ENCODE peak calls at places on chromosomes 4 and X, in six cellular contexts. W is brain microvascular endothelial cell, C is thyroid gland, K is right atrium auricular region, E is Peyer's patch, P is tibial nerve. A is an unnamed sample.

GRCh38 chr4:72568959-72569718 is at the start of gene ADAMTS3:
- DNase-seq in W (no peak), C (peak), K (peak), E (no peak), P (no peak), A (peak)

GRCh38 chr4:16794816-16795445 is 103.5 kb downstream of the LDB2 start:
- DNase-seq in W (peak), C (peak), K (peak), E (no peak), P (peak), A (no peak)

GRCh38 chrX:21056636-21057035 is 317.6 kb upstream of the CNKSR2 start:
- DNase-seq in W (no peak), C (no peak), K (no peak), E (no peak), P (no peak), A (no peak)

GRCh38 chr4:129335263-129335662 is 239.3 kb downstream of the C4orf33 start:
- DNase-seq in W (no peak), C (no peak), K (no peak), E (no peak), P (no peak), A (no peak)

GRCh38 chr4:173264960-173265281 is 69.2 kb downstream of the HMGB2 start:
- DNase-seq in W (no peak), C (no peak), K (no peak), E (no peak), P (no peak), A (no peak)

GRCh38 chr4:154760895-154761294 is 17.1 kb downstream of the LRAT start:
- DNase-seq in W (no peak), C (no peak), K (no peak), E (no peak), P (no peak), A (no peak)

GRCh38 chrX:31057291-31057690 is 14.6 kb downstream of the FTHL17 start:
- DNase-seq in W (no peak), C (no peak), K (no peak), E (no peak), P (no peak), A (no peak)

GRCh38 chr4:88280228-88280795 is 4.0 kb downstream of the PPM1K start:
- DNase-seq in W (no peak), C (no peak), K (no peak), E (peak), P (no peak), A (no peak)

GRCh38 chr4:2812600-2812932 is 19.7 kb downstream of the SH3BP2 start:
- DNase-seq in W (no peak), C (no peak), K (no peak), E (no peak), P (no peak), A (no peak)

GRCh38 chrX:136146614-136147319 is 566 bp upstream of the FHL1 start:
- DNase-seq in W (no peak), C (peak), K (no peak), E (no peak), P (no peak), A (no peak)

GRCh38 chrX:73131877-73132276 is 52.6 kb upstream of the PABPC1L2A start:
- DNase-seq in W (no peak), C (no peak), K (no peak), E (no peak), P (no peak), A (no peak)

GRCh38 chrX:70508296-70508911 is 63.8 kb downstream of the DLG3 start:
- DNase-seq in W (peak), C (peak), K (no peak), E (no peak), P (no peak), A (peak)

GRCh38 chr4:176569301-176569700 is 223.4 kb downstream of the VEGFC start:
- DNase-seq in W (no peak), C (no peak), K (no peak), E (no peak), P (no peak), A (no peak)

GRCh38 chr4:5992171-5993062 is 25.8 kb downstream of the C4orf50 start:
- DNase-seq in W (no peak), C (no peak), K (no peak), E (no peak), P (no peak), A (peak)

GRCh38 chr4:24973471-24974251 is 57.1 kb downstream of the LGI2 start:
- DNase-seq in W (no peak), C (peak), K (peak), E (no peak), P (no peak), A (no peak)

GRCh38 chr4:115720611-115721010 is 607.2 kb upstream of the NDST4 start:
- DNase-seq in W (no peak), C (no peak), K (no peak), E (no peak), P (no peak), A (no peak)

GRCh38 chrX:54950730-54951375 is 30.2 kb downstream of the TRO start:
- DNase-seq in W (no peak), C (peak), K (no peak), E (no peak), P (no peak), A (no peak)

GRCh38 chr4:119044919-119045318 is 90.7 kb upstream of the MYOZ2 start:
- DNase-seq in W (no peak), C (no peak), K (no peak), E (no peak), P (no peak), A (no peak)
- H3K27ac ChIP-seq in W (no peak), C (no peak), K (peak), E (no peak), P (peak), A (peak)

GRCh38 chrX:140715787-140716186 is 6.2 kb downstream of the LINC00632 start:
- DNase-seq in W (no peak), C (no peak), K (no peak), E (no peak), P (no peak), A (no peak)

GRCh38 chrX:140709421-140709846 is at the start of gene LINC00632:
- DNase-seq in W (no peak), C (no peak), K (no peak), E (no peak), P (no peak), A (no peak)

GRCh38 chrX:140712413-140713173 is 3.0 kb downstream of the LINC00632 start:
- DNase-seq in W (peak), C (peak), K (peak), E (no peak), P (peak), A (peak)

GRCh38 chrX:140710710-140711109 is 1.2 kb downstream of the LINC00632 start:
- DNase-seq in W (peak), C (no peak), K (no peak), E (no peak), P (no peak), A (no peak)

DNA sequence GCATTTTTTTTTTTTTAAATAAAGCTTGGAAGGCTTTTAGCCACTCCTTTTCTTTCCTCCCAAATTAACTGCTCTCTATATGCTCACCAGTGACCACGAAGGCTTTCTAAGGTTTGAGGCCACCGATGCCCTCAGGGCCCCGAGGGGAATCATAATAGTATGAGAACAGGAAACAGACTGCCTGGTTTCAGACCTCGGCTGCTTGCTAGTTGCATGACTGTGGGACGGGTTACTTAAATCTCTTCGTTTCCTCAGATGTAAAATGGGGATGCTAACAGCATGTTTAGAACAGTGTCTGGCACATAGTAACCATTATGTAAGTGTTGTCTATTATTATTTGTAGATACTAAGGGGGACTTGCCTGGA is 3.6 kb downstream of the LINC00632 start:
- DNase-seq in W (no peak), C (no peak), K (no peak), E (no peak), P (no peak), A (no peak)
- H3K4me3 ChIP-seq in W (peak), C (no peak), K (peak), E (no peak), P (peak), A (peak)

DNA sequence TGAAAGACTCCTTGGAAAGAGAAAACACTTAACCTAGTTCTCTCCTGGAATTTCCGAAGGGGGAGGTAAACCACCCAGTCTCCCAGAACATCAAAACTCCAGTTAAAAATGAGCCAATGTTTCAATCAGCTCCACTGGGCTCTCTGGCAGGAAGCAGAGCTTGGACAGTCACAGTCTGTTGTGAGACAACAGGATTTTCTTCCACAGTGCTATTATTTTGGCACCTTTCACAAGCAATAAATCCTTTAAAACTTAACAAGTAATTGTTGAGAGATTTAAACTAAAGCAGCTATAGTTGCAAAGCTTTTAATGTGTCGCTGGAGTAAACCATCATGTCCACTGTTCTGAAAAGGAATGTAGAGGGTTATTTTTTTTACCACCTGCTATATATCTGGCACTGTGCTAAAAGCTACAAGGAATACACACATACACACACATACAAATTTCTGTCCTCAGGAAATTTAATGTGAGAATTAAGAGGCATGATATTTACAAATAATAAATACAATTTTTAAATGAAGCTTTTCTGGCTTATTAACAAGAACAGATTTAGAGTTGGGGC is 229.2 kb upstream of the INTU start:
- DNase-seq in W (no peak), C (peak), K (no peak), E (no peak), P (no peak), A (no peak)
- H3K27ac ChIP-seq in W (no peak), C (no peak), K (no peak), E (no peak), P (no peak), A (no peak)

GRCh38 chrX:48022100-48022499 is 15.3 kb downstream of the SPACA5 start:
- DNase-seq in W (no peak), C (no peak), K (no peak), E (no peak), P (no peak), A (no peak)
- H3K4me3 ChIP-seq in W (no peak), C (no peak), K (no peak), E (no peak), P (no peak), A (no peak)